ENCODE peak calls at places on chromosomes 11 and 22, in nine cellular contexts. One of them, this sample, is unnamed.
A peak's percentile ranks its signal among the peaks of the same experiment; 100 is the strongest.

GRCh38 chr11:2465201-2466068 is 20.6 kb downstream of the KCNQ1 start:
- DNase-seq in GM23248: no peak
- DNase-seq in neural progenitor cell: no peak
- DNase-seq in PC-3: no peak
- DNase-seq in HCT116: no peak
- DNase-seq in MM.1S: no peak
- DNase-seq in SK-N-SH: no peak
- DNase-seq in OCI-LY7: no peak
- DNase-seq in GM23338: no peak
- DNase-seq in this sample: no peak

GRCh38 chr11:120780239-120780638 is 243.7 kb upstream of the TBCEL start:
- DNase-seq in GM23248: peak; percentile 10
- DNase-seq in neural progenitor cell: no peak
- DNase-seq in PC-3: peak; percentile 67
- DNase-seq in HCT116: no peak
- DNase-seq in MM.1S: no peak
- DNase-seq in SK-N-SH: no peak
- DNase-seq in OCI-LY7: no peak
- DNase-seq in GM23338: no peak
- DNase-seq in this sample: no peak

GRCh38 chr11:68806931-68807844 is 34.5 kb downstream of the CPT1A start:
- DNase-seq in GM23248: peak; percentile 78
- DNase-seq in neural progenitor cell: no peak
- DNase-seq in PC-3: peak; percentile 71
- DNase-seq in HCT116: no peak
- DNase-seq in MM.1S: no peak
- DNase-seq in SK-N-SH: no peak
- DNase-seq in OCI-LY7: no peak
- DNase-seq in GM23338: no peak
- DNase-seq in this sample: no peak

GRCh38 chr11:71499125-71499524 is 27.9 kb upstream of the KRTAP5-7 start:
- DNase-seq in GM23248: no peak
- DNase-seq in neural progenitor cell: no peak
- DNase-seq in PC-3: no peak
- DNase-seq in HCT116: no peak
- DNase-seq in MM.1S: no peak
- DNase-seq in SK-N-SH: peak; percentile 71
- DNase-seq in OCI-LY7: no peak
- DNase-seq in GM23338: no peak
- DNase-seq in this sample: no peak

GRCh38 chr22:40220316-40221054 is 42.8 kb downstream of the TNRC6B start:
- DNase-seq in GM23248: no peak
- DNase-seq in neural progenitor cell: no peak
- DNase-seq in PC-3: no peak
- DNase-seq in HCT116: no peak
- DNase-seq in MM.1S: no peak
- DNase-seq in SK-N-SH: no peak
- DNase-seq in OCI-LY7: no peak
- DNase-seq in GM23338: no peak
- DNase-seq in this sample: no peak

GRCh38 chr11:34343153-34343552 is 14.7 kb downstream of the ABTB2 start:
- DNase-seq in GM23248: peak; percentile 80
- DNase-seq in neural progenitor cell: no peak
- DNase-seq in PC-3: peak; percentile 89
- DNase-seq in HCT116: no peak
- DNase-seq in MM.1S: no peak
- DNase-seq in SK-N-SH: no peak
- DNase-seq in OCI-LY7: no peak
- DNase-seq in GM23338: no peak
- DNase-seq in this sample: no peak

GRCh38 chr11:34899633-34900016 is 16.6 kb downstream of the APIP start:
- DNase-seq in GM23248: no peak
- DNase-seq in neural progenitor cell: peak; percentile 5
- DNase-seq in PC-3: no peak
- DNase-seq in HCT116: no peak
- DNase-seq in MM.1S: no peak
- DNase-seq in SK-N-SH: no peak
- DNase-seq in OCI-LY7: peak; percentile 41
- DNase-seq in GM23338: no peak
- DNase-seq in this sample: no peak

GRCh38 chr22:29798318-29798717 is 31.1 kb downstream of the UQCR10 start:
- DNase-seq in GM23248: no peak
- DNase-seq in neural progenitor cell: no peak
- DNase-seq in PC-3: peak; percentile 9
- DNase-seq in HCT116: no peak
- DNase-seq in MM.1S: no peak
- DNase-seq in SK-N-SH: no peak
- DNase-seq in OCI-LY7: peak; percentile 63
- DNase-seq in GM23338: no peak
- DNase-seq in this sample: no peak

GRCh38 chr11:41486436-41486835 is 27.0 kb upstream of the LRRC4C start:
- DNase-seq in GM23248: no peak
- DNase-seq in neural progenitor cell: no peak
- DNase-seq in PC-3: peak; percentile 11
- DNase-seq in HCT116: no peak
- DNase-seq in MM.1S: no peak
- DNase-seq in SK-N-SH: no peak
- DNase-seq in OCI-LY7: no peak
- DNase-seq in GM23338: no peak
- DNase-seq in this sample: no peak

GRCh38 chr11:69552951-69553350 is 71.5 kb downstream of the LINC01488 start:
- DNase-seq in GM23248: no peak
- DNase-seq in neural progenitor cell: no peak
- DNase-seq in PC-3: no peak
- DNase-seq in HCT116: no peak
- DNase-seq in MM.1S: no peak
- DNase-seq in SK-N-SH: no peak
- DNase-seq in OCI-LY7: no peak
- DNase-seq in GM23338: no peak
- DNase-seq in this sample: no peak

GRCh38 chr11:71369411-71369810 is 78.8 kb downstream of the DHCR7 start:
- DNase-seq in GM23248: no peak
- DNase-seq in neural progenitor cell: no peak
- DNase-seq in PC-3: no peak
- DNase-seq in HCT116: no peak
- DNase-seq in MM.1S: no peak
- DNase-seq in SK-N-SH: no peak
- DNase-seq in OCI-LY7: no peak
- DNase-seq in GM23338: no peak
- DNase-seq in this sample: no peak

GRCh38 chr11:16318320-16318719 is 38.0 kb downstream of the SOX6 start:
- DNase-seq in GM23248: no peak
- DNase-seq in neural progenitor cell: no peak
- DNase-seq in PC-3: no peak
- DNase-seq in HCT116: no peak
- DNase-seq in MM.1S: no peak
- DNase-seq in SK-N-SH: no peak
- DNase-seq in OCI-LY7: no peak
- DNase-seq in GM23338: no peak
- DNase-seq in this sample: no peak

GRCh38 chr11:20035701-20036601 is 124.3 kb downstream of the DBX1 start:
- DNase-seq in GM23248: peak; percentile 92
- DNase-seq in neural progenitor cell: no peak
- DNase-seq in PC-3: peak; percentile 95
- DNase-seq in HCT116: no peak
- DNase-seq in MM.1S: no peak
- DNase-seq in SK-N-SH: no peak
- DNase-seq in OCI-LY7: no peak
- DNase-seq in GM23338: no peak
- DNase-seq in this sample: peak; percentile 33

GRCh38 chr11:93740802-93741093 is 547 bp downstream of the TAF1D start:
- DNase-seq in GM23248: peak; percentile 89
- DNase-seq in neural progenitor cell: peak; percentile 72
- DNase-seq in PC-3: peak; percentile 63
- DNase-seq in HCT116: no peak
- DNase-seq in MM.1S: peak; percentile 66
- DNase-seq in SK-N-SH: peak; percentile 58
- DNase-seq in OCI-LY7: peak; percentile 82
- DNase-seq in GM23338: peak; percentile 63
- DNase-seq in this sample: peak; percentile 74

GRCh38 chr22:31055322-31056159 is 25.6 kb upstream of the SMTN start:
- DNase-seq in GM23248: peak; percentile 99
- DNase-seq in neural progenitor cell: peak; percentile 60
- DNase-seq in PC-3: peak; percentile 83
- DNase-seq in HCT116: no peak
- DNase-seq in MM.1S: no peak
- DNase-seq in SK-N-SH: peak; percentile 69
- DNase-seq in OCI-LY7: no peak
- DNase-seq in GM23338: peak; percentile 60
- DNase-seq in this sample: peak; percentile 98

GRCh38 chr11:79331251-79331901 is 109.5 kb downstream of the TENM4 start:
- DNase-seq in GM23248: no peak
- DNase-seq in neural progenitor cell: peak; percentile 4
- DNase-seq in PC-3: no peak
- DNase-seq in HCT116: no peak
- DNase-seq in MM.1S: no peak
- DNase-seq in SK-N-SH: no peak
- DNase-seq in OCI-LY7: no peak
- DNase-seq in GM23338: peak; percentile 2
- DNase-seq in this sample: no peak

GRCh38 chr11:117973446-117973922 is 12.7 kb upstream of the IL10RA start:
- DNase-seq in GM23248: no peak
- DNase-seq in neural progenitor cell: no peak
- DNase-seq in PC-3: no peak
- DNase-seq in HCT116: no peak
- DNase-seq in MM.1S: no peak
- DNase-seq in SK-N-SH: no peak
- DNase-seq in OCI-LY7: no peak
- DNase-seq in GM23338: no peak
- DNase-seq in this sample: no peak

GRCh38 chr11:13118691-13119090 is 109.6 kb downstream of the RASSF10 start:
- DNase-seq in GM23248: no peak
- DNase-seq in neural progenitor cell: no peak
- DNase-seq in PC-3: peak; percentile 28
- DNase-seq in HCT116: no peak
- DNase-seq in MM.1S: no peak
- DNase-seq in SK-N-SH: no peak
- DNase-seq in OCI-LY7: no peak
- DNase-seq in GM23338: no peak
- DNase-seq in this sample: no peak

GRCh38 chr11:103624708-103625623 is 411.5 kb upstream of the DDI1 start:
- DNase-seq in GM23248: peak; percentile 95
- DNase-seq in neural progenitor cell: no peak
- DNase-seq in PC-3: peak; percentile 96
- DNase-seq in HCT116: no peak
- DNase-seq in MM.1S: no peak
- DNase-seq in SK-N-SH: peak; percentile 22
- DNase-seq in OCI-LY7: no peak
- DNase-seq in GM23338: peak; percentile 54
- DNase-seq in this sample: no peak

GRCh38 chr22:26484360-26484706 is 656 bp downstream of the SRRD start:
- DNase-seq in GM23248: peak; percentile 46
- DNase-seq in neural progenitor cell: no peak
- DNase-seq in PC-3: no peak
- DNase-seq in HCT116: no peak
- DNase-seq in MM.1S: peak; percentile 57
- DNase-seq in SK-N-SH: no peak
- DNase-seq in OCI-LY7: peak; percentile 35
- DNase-seq in GM23338: peak; percentile 21
- DNase-seq in this sample: no peak
- TF ChIP-seq EZH2phosphoT487 in GM23248: no peak
- TF ChIP-seq EZH2phosphoT487 in neural progenitor cell: no peak
- TF ChIP-seq EZH2phosphoT487 in PC-3: no peak
- TF ChIP-seq EZH2phosphoT487 in HCT116: no peak
- TF ChIP-seq EZH2phosphoT487 in MM.1S: no peak
- TF ChIP-seq EZH2phosphoT487 in SK-N-SH: no peak
- TF ChIP-seq EZH2phosphoT487 in OCI-LY7: no peak
- TF ChIP-seq EZH2phosphoT487 in GM23338: no peak
- TF ChIP-seq EZH2phosphoT487 in this sample: no peak

GRCh38 chr11:44279483-44279882 is 30.5 kb downstream of the ALX4 start:
- DNase-seq in GM23248: no peak
- DNase-seq in neural progenitor cell: no peak
- DNase-seq in PC-3: no peak
- DNase-seq in HCT116: no peak
- DNase-seq in MM.1S: no peak
- DNase-seq in SK-N-SH: no peak
- DNase-seq in OCI-LY7: no peak
- DNase-seq in GM23338: no peak
- DNase-seq in this sample: no peak
- H3K4me2 ChIP-seq in GM23248: no peak overlapping the region
- H3K4me2 ChIP-seq in neural progenitor cell: no peak overlapping the region
- H3K4me2 ChIP-seq in PC-3: no peak overlapping the region
- H3K4me2 ChIP-seq in HCT116: no peak overlapping the region
- H3K4me2 ChIP-seq in MM.1S: no peak overlapping the region
- H3K4me2 ChIP-seq in SK-N-SH: no peak overlapping the region
- H3K4me2 ChIP-seq in OCI-LY7: no peak overlapping the region
- H3K4me2 ChIP-seq in GM23338: no peak overlapping the region
- H3K4me2 ChIP-seq in this sample: no peak overlapping the region

GRCh38 chr11:67409781-67410368 is 5.6 kb upstream of the CARNS1 start:
- DNase-seq in GM23248: no peak
- DNase-seq in neural progenitor cell: peak; percentile 67
- DNase-seq in PC-3: peak; percentile 53
- DNase-seq in HCT116: peak; percentile 33
- DNase-seq in MM.1S: peak; percentile 25
- DNase-seq in SK-N-SH: no peak
- DNase-seq in OCI-LY7: peak; percentile 82
- DNase-seq in GM23338: peak; percentile 94
- DNase-seq in this sample: no peak

GRCh38 chr11:67410984-67411784 is 4.3 kb upstream of the CARNS1 start:
- DNase-seq in GM23248: no peak
- DNase-seq in neural progenitor cell: peak; percentile 54
- DNase-seq in PC-3: no peak
- DNase-seq in HCT116: no peak
- DNase-seq in MM.1S: no peak
- DNase-seq in SK-N-SH: no peak
- DNase-seq in OCI-LY7: no peak
- DNase-seq in GM23338: no peak
- DNase-seq in this sample: no peak

GRCh38 chr11:67409261-67409666 is 5.4 kb downstream of the TBC1D10C start:
- DNase-seq in GM23248: no peak
- DNase-seq in neural progenitor cell: no peak
- DNase-seq in PC-3: no peak
- DNase-seq in HCT116: no peak
- DNase-seq in MM.1S: peak; percentile 89
- DNase-seq in SK-N-SH: no peak
- DNase-seq in OCI-LY7: peak; percentile 95
- DNase-seq in GM23338: no peak
- DNase-seq in this sample: no peak

GRCh38 chr11:67411785-67412152 is 3.7 kb upstream of the CARNS1 start:
- DNase-seq in GM23248: no peak
- DNase-seq in neural progenitor cell: no peak
- DNase-seq in PC-3: no peak
- DNase-seq in HCT116: no peak
- DNase-seq in MM.1S: no peak
- DNase-seq in SK-N-SH: no peak
- DNase-seq in OCI-LY7: peak; percentile 71
- DNase-seq in GM23338: no peak
- DNase-seq in this sample: no peak

GRCh38 chr11:67410369-67410831 is 5.1 kb upstream of the CARNS1 start:
- DNase-seq in GM23248: no peak
- DNase-seq in neural progenitor cell: no peak
- DNase-seq in PC-3: no peak
- DNase-seq in HCT116: no peak
- DNase-seq in MM.1S: no peak
- DNase-seq in SK-N-SH: no peak
- DNase-seq in OCI-LY7: no peak
- DNase-seq in GM23338: no peak
- DNase-seq in this sample: no peak
- H3K4me3 ChIP-seq in GM23248: no peak overlapping the region
- H3K4me3 ChIP-seq in neural progenitor cell: no peak overlapping the region
- H3K4me3 ChIP-seq in PC-3: no peak overlapping the region
- H3K4me3 ChIP-seq in HCT116: no peak overlapping the region
- H3K4me3 ChIP-seq in MM.1S: no peak overlapping the region
- H3K4me3 ChIP-seq in SK-N-SH: no peak overlapping the region
- H3K4me3 ChIP-seq in OCI-LY7: peak overlapping the region; percentile 79
- H3K4me3 ChIP-seq in GM23338: no peak overlapping the region
- H3K4me3 ChIP-seq in this sample: no peak overlapping the region

GRCh38 chr22:24510694-24511625 is 15.8 kb downstream of the UPB1 start:
- DNase-seq in GM23248: peak; percentile 83
- DNase-seq in neural progenitor cell: no peak
- DNase-seq in PC-3: no peak
- DNase-seq in HCT116: no peak
- DNase-seq in MM.1S: no peak
- DNase-seq in SK-N-SH: no peak
- DNase-seq in OCI-LY7: peak; percentile 70
- DNase-seq in GM23338: no peak
- DNase-seq in this sample: peak; percentile 51
- TF ChIP-seq EZH2phosphoT487 in GM23248: peak; percentile 75
- TF ChIP-seq EZH2phosphoT487 in neural progenitor cell: no peak
- TF ChIP-seq EZH2phosphoT487 in PC-3: no peak
- TF ChIP-seq EZH2phosphoT487 in HCT116: no peak
- TF ChIP-seq EZH2phosphoT487 in MM.1S: no peak
- TF ChIP-seq EZH2phosphoT487 in SK-N-SH: no peak
- TF ChIP-seq EZH2phosphoT487 in OCI-LY7: no peak
- TF ChIP-seq EZH2phosphoT487 in GM23338: no peak
- TF ChIP-seq EZH2phosphoT487 in this sample: no peak